ENCODE peak calls at places on chromosomes 13 and 19, in four cellular contexts. P, G, A and C are unnamed samples.

GRCh38 chr19:14476663-14477401 is 1.7 kb upstream of the PTGER1 start:
- DNase-seq in G (peak), P (no peak), A (no peak), C (no peak)

GRCh38 chr19:1213391-1214286 is 8.1 kb downstream of the STK11 start:
- DNase-seq in P (no peak), A (peak), G (peak), C (no peak)

GRCh38 chr19:45439569-45440258 is 16.0 kb upstream of the ERCC1 start:
- DNase-seq in A (peak), P (peak), G (peak), C (peak)

GRCh38 chr13:46134961-46135522 is 30.2 kb upstream of the CPB2 start:
- DNase-seq in G (peak), A (no peak), P (peak), C (no peak)

GRCh38 chr13:48158290-48158689 is 63.4 kb upstream of the MED4 start:
- DNase-seq in G (no peak), P (no peak), A (no peak), C (no peak)

GRCh38 chr13:61142506-61142905 is 273.1 kb downstream of the PCDH20 start:
- DNase-seq in A (no peak), G (no peak), P (no peak), C (no peak)

GRCh38 chr13:107900775-107901174 is 314.6 kb downstream of the LIG4 start:
- DNase-seq in G (peak), A (no peak), P (no peak), C (no peak)

GRCh38 chr13:97574926-97575325 is 141.0 kb downstream of the RAP2A start:
- DNase-seq in G (peak), P (peak), A (peak), C (peak)

GRCh38 chr13:113648218-113648615 is 9.8 kb downstream of the ATP4B start:
- DNase-seq in G (no peak), A (peak), P (no peak), C (peak)

GRCh38 chr13:108437496-108437895 is 168.0 kb downstream of the TNFSF13B start:
- DNase-seq in P (no peak), A (no peak), G (no peak), C (no peak)

GRCh38 chr13:100836696-100837095 is 162.1 kb upstream of the TMTC4 start:
- DNase-seq in A (no peak), P (no peak), G (no peak), C (no peak)

GRCh38 chr19:39517432-39517831 is 2.5 kb downstream of the SELENOV start:
- DNase-seq in A (no peak), G (no peak), P (no peak), C (no peak)

GRCh38 chr19:35006342-35006998 is 6.3 kb downstream of the GRAMD1A start:
- DNase-seq in P (no peak), A (peak), G (peak), C (no peak)

GRCh38 chr19:38514812-38515633 is 81.5 kb downstream of the RYR1 start:
- DNase-seq in P (peak), A (peak), G (peak), C (peak)

GRCh38 chr13:44715287-44716224 is 139.4 kb upstream of the TSC22D1 start:
- DNase-seq in A (no peak), G (no peak), P (no peak), C (no peak)

DNA sequence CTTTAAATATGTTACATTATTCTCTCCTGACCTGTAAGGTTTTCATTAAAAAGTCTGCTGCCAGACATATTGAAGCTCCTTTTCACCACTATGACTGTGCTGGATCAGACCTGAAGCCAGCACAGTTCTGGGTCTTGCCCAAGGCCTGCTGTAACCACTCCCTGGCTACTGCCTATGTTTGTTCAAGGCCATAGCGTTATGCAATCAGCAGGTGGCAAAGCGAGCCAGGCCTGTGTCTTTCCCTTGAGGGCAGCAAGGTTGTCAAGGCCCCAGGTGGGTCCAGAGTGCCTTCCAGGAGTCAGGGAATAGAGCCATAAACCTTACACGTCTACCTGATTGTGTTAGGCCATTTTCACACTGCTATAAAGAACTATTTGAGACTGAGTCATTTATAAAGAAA is 496.8 kb upstream of the PCDH9 start:
- DNase-seq in G (no peak), A (no peak), P (no peak), C (no peak)
- TF ChIP-seq CTCF in G (no peak), A (no peak), P (no peak), C (no peak)

GRCh38 chr13:20136781-20137703 is 23.8 kb downstream of the GJA3 start:
- DNase-seq in G (no peak), A (peak), P (peak), C (peak)
- TF ChIP-seq CTCF in G (peak), A (peak), P (peak), C (peak)

GRCh38 chr19:32748948-32749347 is 29.4 kb downstream of the TDRD12 start:
- DNase-seq in P (no peak), A (no peak), G (no peak), C (no peak)

GRCh38 chr19:32751066-32751465 is 31.5 kb downstream of the TDRD12 start:
- DNase-seq in P (no peak), G (no peak), A (no peak), C (no peak)

GRCh38 chr19:32749361-32749760 is 29.8 kb downstream of the TDRD12 start:
- DNase-seq in G (no peak), A (no peak), P (no peak), C (no peak)

GRCh38 chr19:32750441-32751055 is 31.0 kb downstream of the TDRD12 start:
- DNase-seq in P (peak), G (no peak), A (no peak), C (no peak)

DNA sequence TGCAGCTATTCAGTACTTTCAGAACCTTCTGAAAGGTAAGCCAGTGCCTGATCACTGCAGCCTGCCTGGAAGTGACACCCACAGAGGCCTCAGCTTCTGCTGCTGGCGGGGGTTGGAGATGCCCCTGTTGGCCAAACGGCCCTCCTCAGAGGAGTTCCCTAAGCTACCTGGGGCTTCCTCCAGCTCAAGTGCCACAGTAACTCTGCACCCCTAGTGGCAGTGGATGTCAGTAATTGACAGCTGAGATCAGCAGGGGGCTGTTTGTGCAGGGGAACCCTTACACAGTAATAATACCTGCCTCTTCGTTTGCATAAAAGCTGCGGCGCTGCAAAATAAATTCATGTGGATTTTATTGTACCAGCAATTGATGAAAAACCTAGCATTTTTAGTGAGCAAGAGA is 28.9 kb downstream of the TDRD12 start:
- DNase-seq in P (peak), G (no peak), A (no peak), C (peak)
- TF ChIP-seq CTCF in P (peak), G (no peak), A (peak), C (peak)

GRCh38 chr19:49243129-49243528 is 81.9 kb downstream of the SLC6A16 start:
- DNase-seq in P (peak), G (no peak), A (no peak), C (no peak)

GRCh38 chr19:49241769-49242168 is 83.2 kb downstream of the SLC6A16 start:
- DNase-seq in P (no peak), A (no peak), G (no peak), C (no peak)

GRCh38 chr19:49244256-49244655 is 80.7 kb downstream of the SLC6A16 start:
- DNase-seq in A (no peak), P (no peak), G (no peak), C (no peak)

GRCh38 chr19:49243726-49244125 is 81.3 kb downstream of the SLC6A16 start:
- DNase-seq in P (no peak), G (no peak), A (no peak), C (no peak)
- TF ChIP-seq CTCF in P (no peak), G (no peak), A (no peak), C (no peak)

GRCh38 chr19:3575260-3575741 is 2.6 kb downstream of the HMG20B start:
- DNase-seq in G (peak), P (peak), A (no peak), C (peak)
- TF ChIP-seq CTCF in G (peak), P (peak), A (peak), C (peak)

DNA sequence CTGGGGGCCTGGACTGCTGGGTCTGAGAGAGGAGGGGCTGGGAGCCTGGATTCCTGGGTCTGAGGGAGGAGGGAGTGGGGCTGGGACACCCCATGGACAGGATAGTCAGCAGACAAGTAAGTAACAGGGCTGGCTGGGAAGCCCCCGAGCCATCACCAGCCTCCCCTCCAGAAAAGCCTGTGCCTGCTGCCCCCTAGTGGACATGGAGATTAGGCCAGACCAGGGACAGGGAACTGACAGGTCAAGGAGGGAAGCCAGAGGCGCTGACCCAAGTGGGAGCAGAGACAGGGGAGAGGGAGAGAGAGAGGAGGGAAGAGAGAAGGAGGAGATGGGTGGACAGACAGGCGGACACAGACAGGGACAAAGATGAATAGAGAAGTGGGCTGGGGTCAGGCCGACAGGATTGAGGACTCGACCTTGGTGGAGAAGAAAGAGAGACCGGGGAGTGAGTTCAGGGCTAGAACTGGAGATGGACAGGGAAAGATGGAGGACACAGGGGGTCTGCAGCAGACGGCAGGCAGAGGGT is 6.7 kb upstream of the ERFL start:
- DNase-seq in A (peak), P (peak), G (peak), C (peak)
- TF ChIP-seq CTCF in A (peak), P (peak), G (peak), C (peak)

GRCh38 chr19:50725932-50726230 is 2.7 kb downstream of the CLEC11A start:
- DNase-seq in P (no peak), G (no peak), A (no peak), C (no peak)
- TF ChIP-seq CTCF in P (no peak), G (no peak), A (no peak), C (no peak)

GRCh38 chr19:5827891-5828660 is 11.4 kb downstream of the FUT6 start:
- DNase-seq in A (peak), P (peak), G (peak), C (no peak)

GRCh38 chr19:5829567-5830315 is 9.8 kb downstream of the FUT6 start:
- DNase-seq in P (no peak), A (no peak), G (no peak), C (no peak)

GRCh38 chr19:5827342-5827890 is 12.1 kb downstream of the FUT6 start:
- DNase-seq in P (no peak), A (no peak), G (no peak), C (no peak)

GRCh38 chr19:5826531-5827341 is 12.8 kb downstream of the FUT6 start:
- DNase-seq in A (peak), G (no peak), P (peak), C (peak)

DNA sequence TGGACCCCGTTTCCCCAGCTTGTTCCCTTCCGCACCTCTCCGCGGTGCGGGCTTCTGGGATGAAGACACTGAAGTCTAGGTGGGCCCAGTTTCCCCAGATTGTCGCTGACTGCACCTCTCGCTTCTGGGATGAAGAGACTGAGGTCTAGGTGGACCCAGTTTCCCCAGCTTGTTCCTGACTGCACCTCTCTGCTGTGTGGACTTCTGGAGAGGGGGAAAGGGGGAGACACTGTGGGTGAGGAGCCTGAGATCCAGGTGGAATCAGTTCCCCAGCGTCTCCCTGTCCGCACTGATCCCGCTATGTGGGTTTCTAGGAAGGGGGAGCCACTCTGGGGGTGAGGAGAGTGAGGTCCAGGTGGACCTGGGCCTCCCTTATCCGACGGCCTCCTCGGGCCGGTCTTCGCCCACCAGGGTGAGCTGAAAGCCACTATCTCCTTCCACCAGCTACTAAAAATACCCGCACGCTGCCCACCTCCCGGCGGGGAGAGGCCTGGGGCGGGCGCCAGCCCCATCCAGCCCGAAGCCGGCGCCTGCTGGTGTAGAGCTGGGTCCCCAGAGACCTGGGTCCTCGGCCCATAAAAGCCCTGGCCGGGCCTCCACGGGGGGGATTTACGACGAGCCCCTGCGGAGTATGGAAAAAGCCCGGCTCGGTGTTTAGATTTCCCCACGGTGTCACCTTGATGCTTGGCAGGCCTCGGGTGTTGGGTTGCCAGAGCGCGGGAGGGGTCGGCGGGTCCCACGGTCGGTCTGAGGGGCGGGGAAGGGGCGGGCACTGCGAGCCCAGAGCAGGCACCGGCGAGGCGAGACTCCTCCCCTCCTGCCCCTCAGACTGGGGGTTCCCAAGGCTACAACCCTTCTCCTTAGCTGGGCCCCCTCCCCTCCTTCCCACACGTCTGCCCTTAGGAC is 10.6 kb downstream of the FUT6 start:
- DNase-seq in P (peak), A (no peak), G (no peak), C (no peak)
- TF ChIP-seq CTCF in P (no peak), A (no peak), G (no peak), C (no peak)

GRCh38 chr19:7744871-7745270 is 2.5 kb downstream of the CD209 start:
- DNase-seq in G (no peak), P (no peak), A (no peak), C (no peak)

GRCh38 chr19:7751157-7751783 is 3.9 kb upstream of the CD209 start:
- DNase-seq in P (no peak), A (no peak), G (peak), C (no peak)

GRCh38 chr19:7748171-7748570 is 837 bp upstream of the CD209 start:
- DNase-seq in P (no peak), A (no peak), G (no peak), C (no peak)

GRCh38 chr19:7746903-7747884 is at the start of gene CD209:
- DNase-seq in A (no peak), P (peak), G (no peak), C (no peak)

GRCh38 chr19:7748756-7749155 is 1.4 kb upstream of the CD209 start:
- DNase-seq in G (peak), P (peak), A (no peak), C (no peak)
- TF ChIP-seq CTCF in G (no peak), P (peak), A (no peak), C (peak)